ENCODE peak calls at places on chromosome 2, in four cellular contexts. I is endothelial cell of umbilical vein, G is GM10248, F is RWPE1. Y is an unnamed sample.

GRCh38 chr2:3154146-3154545 is 223.5 kb downstream of the EIPR1 start:
- DNase-seq in G (no peak), F (no peak), I (no peak), Y (no peak)

GRCh38 chr2:225282858-225283693 is 116.4 kb upstream of the NYAP2 start:
- DNase-seq in I (peak), G (peak), F (peak), Y (peak)

GRCh38 chr2:11705063-11705462 is 35.1 kb upstream of the NTSR2 start:
- DNase-seq in I (no peak), G (no peak), F (no peak), Y (no peak)

GRCh38 chr2:62415019-62415431 is 91.0 kb downstream of the TMEM17 start:
- DNase-seq in F (no peak), I (no peak), G (peak), Y (peak)

GRCh38 chr2:76128622-76129021 is 417.9 kb upstream of the GCFC2 start:
- DNase-seq in F (no peak), I (no peak), G (no peak), Y (no peak)

GRCh38 chr2:233422050-233422639 is 67.9 kb downstream of the DGKD start:
- DNase-seq in G (peak), I (no peak), F (peak), Y (peak)

GRCh38 chr2:221423212-221423804 is 148.8 kb downstream of the EPHA4 start:
- DNase-seq in G (no peak), I (peak), F (no peak), Y (no peak)

GRCh38 chr2:225070811-225071210 is 28.5 kb upstream of the DOCK10 start:
- DNase-seq in G (no peak), I (no peak), F (no peak), Y (no peak)

GRCh38 chr2:229665158-229665557 is 49.2 kb downstream of the DNER start:
- DNase-seq in I (no peak), G (no peak), F (no peak), Y (no peak)

GRCh38 chr2:188466761-188467160 is 175.1 kb downstream of the GULP1 start:
- DNase-seq in F (no peak), I (no peak), G (no peak), Y (no peak)

GRCh38 chr2:137206064-137206463 is 440.7 kb downstream of the THSD7B start:
- DNase-seq in F (no peak), G (no peak), I (no peak), Y (no peak)

GRCh38 chr2:156779416-156780117 is 343.4 kb downstream of the GPD2 start:
- DNase-seq in G (no peak), F (no peak), I (no peak), Y (no peak)

GRCh38 chr2:85840091-85840490 is 48.7 kb downstream of the ST3GAL5 start:
- DNase-seq in I (no peak), G (no peak), F (no peak), Y (no peak)

GRCh38 chr2:183665403-183665802 is 541.2 kb downstream of the NUP35 start:
- DNase-seq in F (no peak), I (no peak), G (no peak), Y (no peak)

GRCh38 chr2:172085460-172086159 is at the start of gene DLX1:
- DNase-seq in F (no peak), G (no peak), I (no peak), Y (no peak)

GRCh38 chr2:144834954-144835633 is 315.2 kb upstream of the ZEB2 start:
- DNase-seq in G (no peak), F (no peak), I (peak), Y (no peak)

GRCh38 chr2:241739651-241740050 is 5.2 kb downstream of the D2HGDH start:
- DNase-seq in I (no peak), G (no peak), F (no peak), Y (no peak)

GRCh38 chr2:239935789-239936758 is 89.1 kb downstream of the NDUFA10 start:
- DNase-seq in I (no peak), F (no peak), G (no peak), Y (no peak)

GRCh38 chr2:12074126-12074883 is 327.9 kb downstream of the LPIN1 start:
- DNase-seq in F (no peak), I (no peak), G (no peak), Y (no peak)

GRCh38 chr2:239717706-239718105 is 307.4 kb downstream of the NDUFA10 start:
- DNase-seq in G (no peak), F (no peak), I (no peak), Y (no peak)

GRCh38 chr2:226031078-226031937 is 631.8 kb downstream of the NYAP2 start:
- DNase-seq in F (peak), G (peak), I (peak), Y (peak)

GRCh38 chr2:150480241-150480640 is 7.2 kb downstream of the RND3 start:
- DNase-seq in F (no peak), I (peak), G (no peak), Y (no peak)

GRCh38 chr2:42115588-42115987 is 53.6 kb upstream of the EML4 start:
- DNase-seq in I (no peak), G (no peak), F (no peak), Y (no peak)

GRCh38 chr2:241070811-241071676 is 31.0 kb downstream of the MTERF4 start:
- DNase-seq in G (no peak), F (no peak), I (no peak), Y (no peak)

GRCh38 chr2:62362561-62362960 is 143.4 kb downstream of the TMEM17 start:
- DNase-seq in F (peak), G (peak), I (no peak), Y (peak)

GRCh38 chr2:72917875-72918660 is 749 bp downstream of the EMX1 start:
- DNase-seq in I (no peak), G (peak), F (no peak), Y (peak)

GRCh38 chr2:193965263-193965662 is 1691.8 kb upstream of the SLC39A10 start:
- DNase-seq in I (no peak), G (no peak), F (no peak), Y (no peak)

GRCh38 chr2:122191331-122191730 is 435.9 kb downstream of the TSN start:
- DNase-seq in G (peak), F (peak), I (no peak), Y (peak)

GRCh38 chr2:128448331-128449225 is 129.9 kb upstream of the HS6ST1 start:
- DNase-seq in F (no peak), I (no peak), G (no peak), Y (no peak)

GRCh38 chr2:238580486-238580885 is 153.8 kb downstream of the ASB1 start:
- DNase-seq in I (no peak), F (no peak), G (no peak), Y (no peak)

GRCh38 chr2:234404957-234405356 is 91.9 kb downstream of the ARL4C start:
- DNase-seq in F (no peak), I (peak), G (no peak), Y (no peak)

GRCh38 chr2:171327043-171327496 is 106.7 kb downstream of the METTL8 start:
- DNase-seq in I (peak), G (no peak), F (no peak), Y (no peak)

GRCh38 chr2:114025030-114025429 is 135.1 kb downstream of the ACTR3 start:
- DNase-seq in F (no peak), I (no peak), G (no peak), Y (no peak)
- TF ChIP-seq CTCF in F (no peak), I (no peak), G (no peak), Y (no peak)

GRCh38 chr2:50476174-50476573 is 555.8 kb downstream of the NRXN1 start:
- DNase-seq in F (no peak), I (no peak), G (no peak), Y (no peak)
- TF ChIP-seq CTCF in F (no peak), I (no peak), G (no peak), Y (peak)

GRCh38 chr2:202883987-202884675 is 12.6 kb upstream of the ICA1L start:
- DNase-seq in G (no peak), F (no peak), I (peak), Y (no peak)
- TF ChIP-seq CTCF in G (no peak), F (no peak), I (no peak), Y (no peak)

GRCh38 chr2:28093768-28094167 is 203.2 kb downstream of the BABAM2 start:
- DNase-seq in I (peak), F (no peak), G (no peak), Y (no peak)

GRCh38 chr2:28093308-28093707 is 202.8 kb downstream of the BABAM2 start:
- DNase-seq in G (no peak), I (no peak), F (no peak), Y (no peak)

GRCh38 chr2:28088970-28089369 is 198.4 kb downstream of the BABAM2 start:
- DNase-seq in G (no peak), I (no peak), F (peak), Y (no peak)

GRCh38 chr2:28085183-28085582 is 194.7 kb downstream of the BABAM2 start:
- DNase-seq in F (no peak), I (no peak), G (no peak), Y (no peak)

GRCh38 chr2:28089486-28089885 is 199.0 kb downstream of the BABAM2 start:
- DNase-seq in F (no peak), I (no peak), G (no peak), Y (no peak)
- TF ChIP-seq CTCF in F (no peak), I (no peak), G (no peak), Y (no peak)

GRCh38 chr2:218296200-218296599 is 3.9 kb upstream of the TMBIM1 start:
- DNase-seq in F (no peak), I (no peak), G (no peak), Y (no peak)
- TF ChIP-seq CTCF in F (no peak), I (no peak), G (no peak), Y (no peak)

GRCh38 chr2:219521066-219521880 is 7.0 kb downstream of the ASIC4 start:
- DNase-seq in F (peak), I (no peak), G (no peak), Y (no peak)
- TF ChIP-seq CTCF in F (no peak), I (peak), G (peak), Y (peak)

DNA sequence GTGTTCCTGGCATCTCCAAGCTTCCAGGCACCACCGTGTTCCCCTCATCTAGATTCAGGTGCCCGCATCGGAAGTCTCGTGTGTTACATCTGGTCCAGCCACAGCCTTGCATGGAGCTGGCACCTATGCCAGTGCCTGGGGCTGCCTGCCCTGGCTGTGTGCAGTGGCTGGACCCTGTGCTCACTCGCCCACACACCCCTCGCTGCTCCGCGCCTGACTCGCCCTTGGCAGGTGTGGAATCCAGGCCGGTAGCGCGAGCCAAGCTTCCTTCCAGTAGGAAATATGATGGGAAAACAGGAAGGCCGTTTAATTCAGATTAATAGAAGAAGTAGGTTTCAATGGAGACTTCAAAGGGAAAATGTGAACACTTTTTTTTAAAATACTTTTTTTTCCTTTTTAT is 78.0 kb downstream of the PTPN4 start:
- DNase-seq in I (no peak), G (no peak), F (no peak), Y (no peak)
- TF ChIP-seq CTCF in I (no peak), G (no peak), F (no peak), Y (no peak)

DNA sequence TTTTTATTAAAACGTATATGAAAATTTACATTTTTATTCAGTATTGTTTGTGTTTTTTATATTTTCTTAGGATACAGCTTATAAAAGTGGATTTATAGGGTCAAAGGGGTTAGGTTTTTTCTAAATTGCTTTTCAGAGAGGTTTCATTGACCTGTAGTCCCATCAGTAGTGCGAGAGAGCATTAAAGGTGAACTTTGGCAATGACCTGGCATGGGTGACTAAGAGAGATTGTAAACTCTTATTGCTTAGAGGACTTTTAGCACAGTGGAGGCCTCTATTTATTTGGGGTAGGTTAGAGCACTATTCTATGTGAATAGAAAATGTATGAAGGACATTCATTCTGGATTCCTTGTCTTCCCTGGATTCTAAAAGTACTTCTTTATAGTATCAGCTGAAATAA is 16.0 kb upstream of the TNP1 start:
- DNase-seq in I (no peak), G (no peak), F (no peak), Y (no peak)
- TF ChIP-seq CTCF in I (no peak), G (no peak), F (no peak), Y (no peak)

GRCh38 chr2:101151859-101152194 is 645 bp upstream of the TBC1D8 start:
- DNase-seq in F (no peak), I (no peak), G (no peak), Y (no peak)
- TF ChIP-seq CTCF in F (no peak), I (no peak), G (no peak), Y (no peak)

GRCh38 chr2:35454966-35455638 is 900.5 kb upstream of the CRIM1 start:
- DNase-seq in I (peak), F (no peak), G (no peak), Y (no peak)
- TF ChIP-seq CTCF in I (peak), F (no peak), G (peak), Y (no peak)

Y was measured in GM13977.